ENCODE peak calls at places on chromosomes 1 and 21, in eight cellular contexts. D is MCF 10A, H is HFF-Myc, G is RWPE1, I is A549, W is AG09309, V is GM20000, K is uterus. C is an unnamed sample.

GRCh38 chr1:178684542-178685000 is 40.5 kb upstream of the RALGPS2 start:
- DNase-seq in G (peak), I (peak), H (peak), W (peak), D (peak), V (peak), K (no peak), C (peak)

GRCh38 chr1:46423574-46424240 is 29.6 kb downstream of the FAAH start:
- DNase-seq in W (no peak), G (no peak), H (no peak), V (no peak), D (no peak), K (no peak), I (no peak), C (no peak)

GRCh38 chr1:246681822-246682221 is 42.4 kb upstream of the SCCPDH start:
- DNase-seq in V (no peak), H (no peak), G (no peak), W (no peak), D (no peak), I (no peak), K (peak), C (no peak)

GRCh38 chr1:17080881-17081280 is 27.0 kb upstream of the SDHB start:
- DNase-seq in H (no peak), W (no peak), V (no peak), K (no peak), G (no peak), D (no peak), I (no peak), C (no peak)

GRCh38 chr1:229597877-229598276 is 28.0 kb downstream of the TAF5L start:
- DNase-seq in H (no peak), V (no peak), W (no peak), K (no peak), I (no peak), D (no peak), G (no peak), C (no peak)

GRCh38 chr21:15430577-15430976 is 299.2 kb upstream of the USP25 start:
- DNase-seq in G (no peak), H (no peak), W (no peak), V (no peak), I (no peak), K (no peak), D (peak), C (no peak)

GRCh38 chr1:162302660-162303344 is 73.9 kb downstream of the SPATA46 start:
- DNase-seq in I (no peak), G (peak), W (no peak), D (peak), H (peak), V (no peak), K (no peak), C (no peak)

GRCh38 chr1:29752141-29752540 is 515.8 kb downstream of the PTPRU start:
- DNase-seq in H (no peak), I (no peak), D (peak), V (no peak), G (no peak), W (no peak), K (no peak), C (no peak)

GRCh38 chr1:87501738-87502137 is 173.1 kb downstream of the LMO4 start:
- DNase-seq in K (no peak), H (no peak), I (no peak), W (no peak), V (no peak), G (no peak), D (peak), C (no peak)

GRCh38 chr21:26833460-26833939 is 11.7 kb downstream of the ADAMTS1 start:
- DNase-seq in G (no peak), D (peak), V (no peak), W (no peak), I (no peak), K (no peak), H (no peak), C (no peak)

GRCh38 chr1:91569411-91570104 is 68.9 kb downstream of the CDC7 start:
- DNase-seq in D (peak), K (peak), I (peak), H (peak), G (peak), V (no peak), W (peak), C (peak)

GRCh38 chr1:154329152-154329521 is 3.8 kb downstream of the ATP8B2 start:
- DNase-seq in V (no peak), W (no peak), K (no peak), G (no peak), H (no peak), I (no peak), D (no peak), C (no peak)

GRCh38 chr1:70034403-70034802 is 171.0 kb downstream of the LRRC40 start:
- DNase-seq in W (peak), G (peak), H (peak), D (peak), V (no peak), I (no peak), K (no peak), C (no peak)

GRCh38 chr1:59107516-59107915 is 189.4 kb upstream of the FGGY start:
- DNase-seq in D (peak), W (no peak), I (no peak), G (peak), K (peak), V (no peak), H (no peak), C (no peak)

GRCh38 chr1:5997316-5997715 is 5.1 kb upstream of the NPHP4 start:
- DNase-seq in G (no peak), V (no peak), I (no peak), K (no peak), D (no peak), W (no peak), H (no peak), C (no peak)

GRCh38 chr1:47188901-47189785 is 693 bp downstream of the PDZK1IP1 start:
- DNase-seq in G (no peak), D (no peak), H (no peak), V (no peak), I (no peak), W (no peak), K (no peak), C (no peak)

GRCh38 chr1:207711285-207711684 is 40.6 kb upstream of the CD46 start:
- DNase-seq in V (no peak), K (no peak), I (peak), D (peak), W (no peak), G (peak), H (peak), C (no peak)

GRCh38 chr1:15355968-15356621 is 53.6 kb upstream of the EFHD2 start:
- DNase-seq in I (peak), G (peak), H (no peak), K (no peak), V (no peak), D (peak), W (no peak), C (no peak)

GRCh38 chr1:54577612-54578011 is 29.6 kb downstream of the ACOT11 start:
- DNase-seq in G (no peak), I (no peak), K (peak), H (no peak), W (no peak), V (no peak), D (peak), C (no peak)

GRCh38 chr1:28518745-28519341 is 13.0 kb downstream of the RCC1 start:
- DNase-seq in D (peak), V (peak), G (no peak), W (no peak), I (no peak), K (no peak), H (no peak), C (peak)

GRCh38 chr1:211639500-211640361 is 35.7 kb downstream of the NEK2 start:
- DNase-seq in H (peak), V (no peak), G (no peak), I (no peak), K (no peak), D (peak), W (peak), C (peak)

GRCh38 chr1:212609701-212610574 is 1.4 kb downstream of the ATF3 start:
- DNase-seq in I (no peak), W (no peak), K (no peak), V (no peak), G (no peak), H (no peak), D (no peak), C (no peak)

GRCh38 chr1:158146165-158146564 is 34.5 kb upstream of the CD1D start:
- DNase-seq in W (no peak), I (no peak), K (no peak), H (peak), G (peak), V (no peak), D (peak), C (no peak)

GRCh38 chr21:45078877-45079281 is 4.5 kb downstream of the ADARB1 start:
- DNase-seq in G (no peak), I (no peak), K (no peak), H (no peak), W (peak), V (no peak), D (peak), C (no peak)

GRCh38 chr1:84632975-84633427 is 57.3 kb downstream of the SSX2IP start:
- DNase-seq in G (peak), H (no peak), K (no peak), V (no peak), W (peak), D (peak), I (peak), C (no peak)

GRCh38 chr1:69167876-69168275 is 399.8 kb upstream of the LRRC7 start:
- DNase-seq in W (no peak), V (no peak), H (no peak), K (no peak), D (no peak), I (no peak), G (no peak), C (no peak)

GRCh38 chr1:24769656-24770651 is 24.7 kb downstream of the CLIC4 start:
- DNase-seq in V (peak), H (peak), G (peak), I (no peak), W (peak), D (peak), K (no peak), C (peak)

GRCh38 chr1:156233421-156234127 is 8.4 kb upstream of the BGLAP start:
- DNase-seq in G (no peak), V (no peak), H (peak), K (no peak), W (peak), D (no peak), I (no peak), C (no peak)

GRCh38 chr1:33985656-33986055 is 121.8 kb downstream of the HMGB4 start:
- DNase-seq in D (peak), K (no peak), W (no peak), I (no peak), V (no peak), G (no peak), H (no peak), C (no peak)

GRCh38 chr1:32622806-32623694 is 27.3 kb downstream of the ZBTB8OS start:
- DNase-seq in D (no peak), I (no peak), H (no peak), K (no peak), V (no peak), W (no peak), G (no peak), C (no peak)

GRCh38 chr1:11564237-11564636 is 85.3 kb downstream of the DISP3 start:
- DNase-seq in H (no peak), V (no peak), K (no peak), W (no peak), I (no peak), G (no peak), D (no peak), C (no peak)

GRCh38 chr1:21232044-21232443 is 55.3 kb upstream of the EIF4G3 start:
- DNase-seq in I (peak), V (peak), W (peak), K (no peak), D (peak), H (no peak), G (peak), C (peak)

GRCh38 chr1:53949651-53950050 is 3.5 kb downstream of the LRRC42 start:
- DNase-seq in I (no peak), G (no peak), W (no peak), D (no peak), K (no peak), H (no peak), V (no peak), C (no peak)

GRCh38 chr1:165114022-165114888 is 242.3 kb downstream of the LMX1A start:
- DNase-seq in G (peak), V (peak), W (no peak), H (peak), I (peak), D (peak), K (peak), C (peak)
- TF ChIP-seq CTCF in G (peak), V (peak), W (peak), H (peak), I (peak), D (peak), K (peak), C (peak)

GRCh38 chr1:202086579-202087350 is 36.0 kb upstream of the GPR37L1 start:
- DNase-seq in H (no peak), D (peak), W (no peak), K (no peak), G (no peak), V (no peak), I (no peak), C (no peak)

GRCh38 chr1:202088216-202088615 is 34.5 kb upstream of the GPR37L1 start:
- DNase-seq in W (no peak), I (no peak), V (no peak), H (no peak), K (no peak), D (no peak), G (no peak), C (no peak)

GRCh38 chr1:202085682-202086373 is 36.9 kb upstream of the GPR37L1 start:
- DNase-seq in H (no peak), W (no peak), V (no peak), K (no peak), G (no peak), D (no peak), I (no peak), C (no peak)

GRCh38 chr1:202093856-202094255 is 28.9 kb upstream of the GPR37L1 start:
- DNase-seq in H (no peak), W (no peak), V (no peak), G (no peak), D (no peak), I (no peak), K (no peak), C (no peak)

DNA sequence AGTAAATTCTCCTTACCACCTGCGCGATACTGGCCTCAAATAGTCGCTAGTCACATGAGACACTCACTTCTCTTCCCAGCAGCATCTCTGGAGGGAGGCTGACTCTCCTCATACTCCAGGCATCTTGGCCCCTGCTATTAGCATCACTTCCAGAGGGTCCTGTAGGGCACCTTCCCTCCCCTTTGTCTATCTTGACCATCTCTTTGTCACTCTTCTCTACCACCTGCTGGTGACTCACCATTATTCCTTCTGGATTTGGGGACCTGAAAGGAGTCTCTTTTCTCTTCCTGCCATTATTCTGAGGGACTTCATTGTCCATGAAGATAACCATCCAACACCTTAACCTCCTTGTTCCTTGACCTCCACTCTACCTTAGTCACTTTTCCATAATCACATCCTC is 31.7 kb upstream of the GPR37L1 start:
- DNase-seq in G (no peak), D (peak), K (no peak), I (no peak), H (no peak), W (no peak), V (no peak), C (no peak)
- TF ChIP-seq CTCF in G (no peak), D (no peak), K (no peak), I (no peak), H (no peak), W (no peak), V (no peak), C (no peak)

GRCh38 chr21:46363698-46364097 is 39.7 kb downstream of the PCNT start:
- DNase-seq in H (no peak), D (no peak), G (no peak), I (no peak), W (no peak), K (no peak), V (no peak), C (no peak)
- TF ChIP-seq CTCF in H (no peak), D (no peak), G (no peak), I (no peak), W (no peak), K (no peak), V (no peak), C (no peak)

DNA sequence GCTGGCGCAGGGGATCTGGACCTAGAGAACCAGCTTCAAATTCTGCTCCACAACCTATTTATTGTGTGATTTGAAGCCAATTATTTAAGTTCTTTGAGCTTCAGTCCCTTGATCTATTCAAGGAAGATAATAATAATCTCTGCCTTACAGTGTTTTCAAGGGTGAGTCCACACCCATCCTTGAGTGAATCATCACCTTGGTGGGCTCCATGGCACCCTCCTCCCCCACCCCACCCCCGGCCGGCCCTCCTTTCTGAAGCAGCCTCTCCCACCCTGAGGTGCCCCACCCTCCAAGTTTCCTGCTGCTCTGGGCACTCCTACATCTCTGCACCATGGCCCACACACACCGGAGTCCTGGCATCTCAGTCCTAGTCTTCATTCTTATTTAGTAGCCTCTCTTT is 38.3 kb downstream of the TCP10L start:
- DNase-seq in V (no peak), K (no peak), H (no peak), W (no peak), D (no peak), I (no peak), G (no peak), C (no peak)
- TF ChIP-seq CTCF in V (no peak), K (no peak), H (no peak), W (no peak), D (no peak), I (no peak), G (no peak), C (no peak)

GRCh38 chr1:234976880-234977680 is 151.6 kb downstream of the TOMM20 start:
- DNase-seq in V (no peak), G (no peak), W (no peak), I (no peak), K (peak), D (no peak), H (no peak), C (no peak)
- TF ChIP-seq CTCF in V (no peak), G (no peak), W (no peak), I (no peak), K (no peak), D (no peak), H (no peak), C (no peak)

C was measured in GM13976.